ENCODE peak calls at places on chromosomes 4 and X, in five cellular contexts. O is right atrium auricular region, C is lung, M is uterus, X is BJ. R is an unnamed sample. For H3K27me3, the result is how much of the 10 kb centered on the place peaks cover.

GRCh38 chrX:152149648-152150047 is 11.3 kb upstream of the MAGEA10 start:
- DNase-seq in O (no peak), C (no peak), M (no peak), X (no peak), R (no peak)

GRCh38 chr4:48133668-48134444 is at the start of gene TXK:
- DNase-seq in O (no peak), C (no peak), M (no peak), X (no peak), R (no peak)

GRCh38 chr4:1329408-1330371 is 17.3 kb upstream of the UVSSA start:
- DNase-seq in O (no peak), C (no peak), M (no peak), X (no peak), R (no peak)

GRCh38 chr4:16199132-16199531 is 27.1 kb downstream of the TAPT1 start:
- DNase-seq in O (no peak), C (no peak), M (no peak), X (no peak), R (no peak)

GRCh38 chrX:37846934-37847732 is at the start of gene DYNLT3:
- DNase-seq in O (peak), C (peak), M (peak), X (no peak), R (peak)

GRCh38 chr4:54066088-54066415 is 1.6 kb upstream of the CHIC2 start:
- DNase-seq in O (no peak), C (no peak), M (no peak), X (no peak), R (no peak)

GRCh38 chrX:112513154-112513553 is 166.6 kb downstream of the LHFPL1 start:
- DNase-seq in O (no peak), C (no peak), M (no peak), X (no peak), R (no peak)

GRCh38 chr4:150256841-150257273 is 178.6 kb downstream of the DCLK2 start:
- DNase-seq in O (no peak), C (no peak), M (no peak), X (no peak), R (no peak)

GRCh38 chrX:45274576-45274975 is 73.9 kb upstream of the DIPK2B start:
- DNase-seq in O (no peak), C (no peak), M (no peak), X (no peak), R (no peak)

GRCh38 chr4:184294734-184295133 is 77.1 kb upstream of the ENPP6 start:
- DNase-seq in O (no peak), C (no peak), M (no peak), X (no peak), R (no peak)

GRCh38 chr4:107519057-107519456 is 201.0 kb downstream of the PAPSS1 start:
- DNase-seq in O (no peak), C (no peak), M (no peak), X (no peak), R (peak)

GRCh38 chr4:14096406-14096965 is 469.0 kb upstream of the BOD1L1 start:
- DNase-seq in O (no peak), C (no peak), M (no peak), X (peak), R (no peak)

GRCh38 chrX:26442340-26442739 is 226.4 kb downstream of the MAGEB5 start:
- DNase-seq in O (no peak), C (no peak), M (no peak), X (no peak), R (no peak)

DNA sequence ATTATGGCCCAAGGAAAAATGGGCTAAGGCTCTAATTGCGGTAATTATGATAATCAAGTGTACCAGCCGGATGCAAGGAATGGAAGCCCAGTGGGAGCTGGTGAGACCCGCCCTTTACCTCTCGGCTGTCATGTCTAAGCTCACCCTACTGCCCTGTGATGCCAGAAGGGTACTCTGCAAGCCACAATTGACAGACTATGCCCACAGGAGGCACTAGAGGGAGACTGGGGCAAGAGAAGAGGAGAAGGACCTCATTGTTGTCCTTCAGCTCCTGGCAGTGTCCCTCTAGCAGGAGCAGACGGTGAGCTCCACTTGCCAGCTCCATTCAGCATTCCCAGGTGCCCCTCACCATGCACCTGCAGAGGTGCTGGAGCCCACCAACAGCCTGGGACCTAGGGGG is 141.8 kb downstream of the SMIM20 start:
- DNase-seq in O (no peak), C (no peak), M (no peak), X (no peak), R (no peak)
- H3K27me3 ChIP-seq in O (under half), C (under half), M (under half), X (under half), R (under half)

DNA sequence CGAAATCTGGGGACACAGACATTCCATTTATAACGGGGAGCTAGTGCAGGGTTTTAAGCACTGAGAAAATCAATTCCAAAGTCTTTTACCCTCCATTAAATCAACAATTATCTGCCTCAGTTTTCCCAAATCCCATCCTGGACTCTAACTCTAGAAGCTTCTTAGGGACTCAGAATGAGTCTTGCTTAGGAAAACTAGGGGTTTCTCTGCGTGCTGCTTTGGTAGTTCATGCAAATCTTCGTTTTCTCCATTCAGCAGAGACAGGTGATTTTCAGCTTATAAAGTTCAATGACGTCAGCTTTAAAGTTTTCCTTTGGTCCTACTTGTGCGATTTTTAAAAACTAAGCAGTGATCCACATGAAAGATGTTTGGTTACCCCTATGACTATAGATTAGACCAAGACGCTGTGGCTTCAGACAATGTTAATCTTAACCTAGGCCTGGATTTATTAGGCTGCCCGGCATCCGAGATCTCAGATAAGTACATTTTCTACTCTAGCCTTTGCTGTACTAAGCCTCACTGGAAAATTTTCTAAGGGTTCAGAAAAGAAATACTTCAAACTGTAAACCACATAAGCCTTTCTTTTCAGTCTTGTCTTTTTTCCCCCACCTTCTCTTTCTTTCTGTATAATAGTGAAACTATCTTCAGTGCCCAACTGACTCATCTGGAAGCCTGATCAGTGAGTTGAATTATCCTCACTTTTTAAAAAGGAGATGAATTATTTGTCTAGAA is 121.4 kb upstream of the GATB start:
- DNase-seq in O (no peak), C (no peak), M (no peak), X (no peak), R (no peak)
- TF ChIP-seq CTCF in O (no peak), C (no peak), M (no peak), X (no peak), R (no peak)

DNA sequence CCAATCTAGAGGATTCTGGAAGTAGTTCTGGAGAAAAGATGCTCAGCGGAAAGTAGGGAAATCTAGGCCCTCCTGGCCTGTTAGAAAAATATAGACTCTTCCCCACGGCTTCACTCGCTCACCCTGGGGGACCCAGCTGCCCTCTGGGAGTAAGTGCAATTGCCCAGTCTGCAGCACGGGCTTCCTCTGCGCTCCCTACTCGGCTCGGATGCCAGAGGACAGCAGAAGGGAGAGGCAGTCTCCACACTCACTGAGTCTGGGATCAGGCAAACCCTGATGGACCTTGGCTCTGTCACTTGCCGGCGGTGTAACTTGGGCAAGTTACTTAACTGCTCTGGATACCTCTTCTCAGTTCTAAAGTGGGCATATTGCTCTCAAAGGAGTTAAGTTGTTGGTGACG is 2.1 kb downstream of the SHISA3 start:
- DNase-seq in O (no peak), C (no peak), M (no peak), X (no peak), R (no peak)
- H3K27me3 ChIP-seq in O (under half), C (under half), M (under half), X (under half), R (under half)

DNA sequence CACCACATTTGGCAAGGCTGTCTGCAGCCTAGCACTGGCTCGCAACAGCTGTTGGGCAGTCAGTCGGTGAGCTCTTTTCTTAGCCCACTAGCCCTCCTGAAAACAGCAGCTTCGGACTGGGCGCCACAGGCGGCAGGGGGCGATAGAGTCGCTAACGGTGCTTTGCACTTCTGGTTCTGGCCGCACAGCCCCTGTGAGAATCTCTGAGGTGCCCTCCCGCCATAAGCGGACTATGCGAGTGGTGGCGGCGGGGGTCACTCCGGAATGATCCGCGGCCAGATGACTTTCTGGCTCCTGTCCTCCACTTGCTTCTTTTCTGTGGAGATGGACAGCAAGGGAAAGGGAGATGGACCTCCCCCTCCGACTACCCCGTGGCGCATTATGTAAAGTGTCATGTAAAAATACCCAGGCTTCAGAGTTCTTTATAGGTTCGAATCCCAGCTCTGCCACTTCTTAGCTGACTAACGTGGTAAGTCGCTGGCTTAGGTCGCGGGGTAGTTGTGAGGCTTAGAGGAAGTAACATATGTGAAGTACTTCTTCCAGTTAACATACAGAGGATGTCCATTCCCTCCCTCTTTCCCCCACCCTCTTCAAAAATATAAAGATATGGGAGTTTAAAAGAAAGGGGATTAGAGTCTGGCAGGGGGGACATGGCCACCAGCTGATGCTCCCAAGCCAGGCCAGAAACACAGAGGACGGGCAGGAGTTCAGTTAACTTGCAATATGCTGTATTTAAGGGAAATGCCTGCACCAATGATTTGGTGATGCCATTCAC is 11.0 kb downstream of the ARHGAP36 start:
- DNase-seq in O (no peak), C (no peak), M (no peak), X (no peak), R (no peak)
- TF ChIP-seq CTCF in O (peak), C (no peak), M (no peak), X (peak), R (no peak)

GRCh38 chr4:82045267-82045666 is 328.5 kb downstream of the HNRNPD start:
- DNase-seq in O (no peak), C (no peak), M (no peak), X (no peak), R (no peak)

GRCh38 chr4:82043809-82044137 is 330.0 kb downstream of the HNRNPD start:
- DNase-seq in O (no peak), C (no peak), M (no peak), X (no peak), R (peak)

GRCh38 chr4:82042042-82042441 is 331.7 kb downstream of the HNRNPD start:
- DNase-seq in O (no peak), C (no peak), M (no peak), X (no peak), R (no peak)

GRCh38 chr4:82043081-82043808 is 330.5 kb downstream of the HNRNPD start:
- DNase-seq in O (no peak), C (peak), M (no peak), X (no peak), R (no peak)

DNA sequence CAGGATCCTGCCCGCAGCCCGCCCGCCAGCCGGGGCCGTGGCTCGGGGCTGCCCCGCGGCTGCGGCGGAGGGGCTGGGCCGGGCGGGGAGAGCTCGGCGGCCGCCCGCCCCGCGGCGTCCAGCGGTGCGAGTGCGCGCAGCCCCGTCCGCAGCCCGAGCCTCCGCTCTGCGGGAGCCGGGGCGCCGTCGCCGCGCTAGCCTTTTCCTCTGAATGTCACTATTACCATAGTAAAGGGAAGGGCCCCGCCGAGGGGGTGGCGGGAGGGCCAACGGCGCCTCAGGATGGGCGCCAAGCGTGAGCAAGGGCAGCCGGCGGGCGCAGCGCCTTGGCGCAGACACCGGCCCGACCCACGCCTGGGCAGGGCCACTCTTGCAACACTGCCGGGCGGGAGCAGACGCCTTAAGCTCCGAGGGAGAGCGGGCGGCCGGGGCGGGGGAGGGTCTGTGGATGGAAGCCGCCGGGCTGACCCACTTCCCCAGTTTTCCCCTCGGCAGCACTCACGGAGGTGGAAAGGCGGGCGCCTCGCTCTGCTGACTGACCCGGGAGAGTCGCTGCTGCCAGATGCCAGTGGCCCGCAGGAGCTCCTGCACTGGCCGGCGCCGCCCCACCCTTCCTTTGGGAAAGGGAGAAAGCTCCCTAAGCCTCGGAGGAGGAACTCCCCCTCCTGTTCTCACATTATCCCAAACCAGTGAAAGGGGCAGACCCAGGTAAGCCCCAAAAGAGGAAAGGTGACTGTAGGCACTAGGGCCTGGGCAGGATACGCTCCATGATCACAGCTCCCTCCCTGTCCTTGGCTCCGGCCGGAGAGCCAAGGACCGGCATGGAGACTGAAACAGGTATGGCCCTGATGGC is 329.4 kb downstream of the HNRNPD start:
- DNase-seq in O (peak), C (peak), M (peak), X (no peak), R (peak)
- H3K27me3 ChIP-seq in O (under half), C (under half), M (under half), X (under half), R (under half)

GRCh38 chr4:161320377-161320776 is 843.4 kb downstream of the FSTL5 start:
- DNase-seq in O (no peak), C (no peak), M (no peak), X (no peak), R (no peak)
- TF ChIP-seq CTCF in O (no peak), C (no peak), M (no peak), X (peak), R (no peak)

DNA sequence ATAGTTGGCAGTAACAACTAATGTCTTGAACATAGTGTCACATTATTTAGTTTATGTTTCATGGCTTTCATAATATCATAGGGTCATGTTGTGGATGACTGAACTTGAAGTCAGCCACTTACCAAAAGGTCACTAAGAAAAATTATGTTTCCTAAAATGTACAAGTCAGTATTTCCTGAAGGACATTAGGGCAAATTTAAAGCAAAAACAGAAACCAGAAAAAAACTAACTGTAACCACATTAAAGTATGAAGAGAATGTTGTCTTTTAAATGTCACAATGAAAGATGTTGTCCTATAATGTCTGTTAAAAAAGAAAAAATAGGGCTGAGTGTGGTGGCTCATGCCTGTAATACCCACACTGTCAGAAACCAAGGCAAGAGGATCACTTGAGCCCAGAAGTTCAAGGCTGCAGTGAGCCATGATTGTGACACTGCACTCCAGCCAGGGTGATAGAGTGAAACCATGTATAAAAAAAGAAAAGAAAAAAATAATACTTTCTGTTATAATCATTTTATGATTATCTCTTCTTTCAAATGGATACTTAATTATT is 55.8 kb downstream of the HHIP start:
- DNase-seq in O (no peak), C (no peak), M (no peak), X (no peak), R (no peak)
- H3K27me3 ChIP-seq in O (under half), C (under half), M (under half), X (under half), R (under half)

DNA sequence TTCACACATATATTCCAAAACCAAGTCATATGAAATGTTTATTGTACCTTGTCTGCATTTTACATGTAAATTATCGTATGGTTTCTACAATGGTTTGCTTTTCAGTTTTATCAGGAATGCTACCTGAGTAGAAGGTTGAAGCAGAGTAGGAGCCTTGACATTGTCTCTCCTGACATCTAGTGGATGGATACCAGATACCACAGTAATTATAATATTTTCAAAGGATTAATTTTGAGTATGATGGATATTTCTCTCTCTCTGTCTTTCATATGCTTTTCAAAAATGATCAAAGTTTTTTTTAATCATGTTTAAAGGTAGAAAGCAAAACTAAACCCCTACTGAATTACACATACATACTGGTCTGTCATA is 109.4 kb upstream of the KLHL13 start:
- DNase-seq in O (no peak), C (no peak), M (no peak), X (no peak), R (no peak)
- TF ChIP-seq CTCF in O (peak), C (no peak), M (peak), X (peak), R (no peak)

GRCh38 chr4:153788419-153789276 is at the start of gene SFRP2:
- DNase-seq in O (no peak), C (no peak), M (no peak), X (no peak), R (no peak)
- H3K27me3 ChIP-seq in O (under half), C (under half), M (under half), X (under half), R (under half)

DNA sequence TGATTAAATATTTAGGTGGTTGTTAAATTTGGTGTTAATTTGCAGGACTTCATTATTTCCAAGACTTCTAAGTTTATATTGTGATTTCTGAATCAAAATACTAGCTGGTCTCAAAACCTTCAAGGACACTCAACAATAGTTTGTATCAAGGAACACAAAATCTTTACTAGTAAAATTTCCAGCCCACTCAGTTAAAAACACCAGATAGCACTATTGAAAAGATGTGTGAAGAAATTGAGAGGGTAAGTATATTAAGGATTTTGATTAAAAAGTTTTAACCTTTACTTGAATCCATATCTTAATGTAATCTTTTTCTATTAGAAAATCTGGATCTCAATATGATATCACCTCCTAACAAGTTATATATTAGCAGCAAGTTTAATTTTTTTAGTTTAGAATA is 89.3 kb upstream of the UGT8 start:
- DNase-seq in O (no peak), C (no peak), M (no peak), X (no peak), R (no peak)
- TF ChIP-seq CTCF in O (no peak), C (no peak), M (no peak), X (no peak), R (no peak)

R was measured in prostate gland.